ENCODE peak calls at places on chromosomes 4 and X, in six cellular contexts. L is choroid plexus epithelial cell, A is AG09309, N is heart right ventricle, D is bronchial epithelial cell, P is tibial nerve. U is an unnamed sample.

GRCh38 chr4:151242305-151242704 is 34.7 kb upstream of the PRSS48 start:
- DNase-seq in P (no peak), D (no peak), A (no peak), L (no peak), N (no peak), U (no peak)

GRCh38 chrX:115560211-115560977 is 580 bp upstream of the PLS3 start:
- DNase-seq in L (peak; percentile 52), D (peak; percentile 85), A (no peak), P (no peak), N (no peak), U (no peak)

GRCh38 chr4:113300384-113301011 is 251.0 kb downstream of the ANK2 start:
- DNase-seq in P (peak; percentile 36), N (no peak), D (peak; percentile 98), L (peak; percentile 91), A (peak; percentile 63), U (peak; percentile 50)

GRCh38 chr4:78902313-78902712 is 36.9 kb downstream of the PAQR3 start:
- DNase-seq in L (no peak), N (no peak), P (no peak), A (no peak), D (no peak), U (no peak)

GRCh38 chrX:129359269-129359668 is 164.0 kb downstream of the SMARCA1 start:
- DNase-seq in A (no peak), N (no peak), L (peak; percentile 9), P (no peak), D (peak; percentile 29), U (no peak)

GRCh38 chr4:89397464-89397863 is 89.9 kb upstream of the GPRIN3 start:
- DNase-seq in N (no peak), P (no peak), A (no peak), L (no peak), D (peak; percentile 2), U (no peak)

GRCh38 chr4:175238827-175239517 is 320.8 kb downstream of the ADAM29 start:
- DNase-seq in D (peak; percentile 84), N (no peak), A (no peak), P (no peak), L (no peak), U (no peak)

GRCh38 chr4:157992038-157992706 is 180.7 kb downstream of the GASK1B start:
- DNase-seq in P (peak; percentile 92), L (peak; percentile 91), A (peak; percentile 42), D (peak; percentile 73), N (no peak), U (peak; percentile 71)

GRCh38 chr4:4254179-4254578 is 6.2 kb upstream of the TMEM128 start:
- DNase-seq in L (no peak), P (no peak), A (no peak), N (no peak), D (no peak), U (no peak)

DNA sequence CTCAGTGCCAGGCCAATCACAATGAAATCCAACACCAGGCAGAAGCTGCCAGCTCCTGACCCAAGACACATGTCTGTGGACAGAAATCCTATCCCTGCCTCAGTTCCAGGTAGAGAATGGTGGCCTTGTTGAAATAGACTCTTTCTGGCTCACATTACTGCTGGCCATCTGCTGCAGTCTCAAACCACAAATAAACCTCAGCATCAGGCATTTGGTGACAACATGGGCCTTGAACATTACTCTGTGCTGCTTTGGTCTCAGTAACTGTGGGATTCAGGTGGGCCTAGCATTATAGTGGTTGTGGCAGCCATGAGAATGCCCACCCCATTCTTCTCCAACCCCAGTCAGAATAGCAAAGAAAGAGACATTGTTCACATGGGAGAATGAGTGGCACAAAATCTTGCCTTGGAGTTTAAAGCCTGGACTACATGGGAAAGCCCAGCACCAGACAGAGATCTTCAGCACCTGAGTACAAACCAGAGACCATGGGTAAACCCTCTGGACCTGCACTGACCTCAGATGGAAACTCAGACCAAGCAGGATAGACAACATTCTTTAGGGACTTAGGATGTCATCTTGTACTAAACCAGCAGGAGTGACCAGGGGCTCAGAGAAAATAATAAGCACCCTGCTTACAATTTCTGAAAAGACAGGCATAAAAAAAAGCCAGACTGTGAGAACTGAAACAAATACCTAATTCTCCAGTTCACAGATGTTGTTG is 50.4 kb upstream of the TRAM1L1 start:
- DNase-seq in P (no peak), L (no peak), D (no peak), N (no peak), A (no peak), U (no peak)
- TF ChIP-seq CTCF in P (no peak), L (no peak), D (no peak), N (no peak), A (no peak), U (no peak)

DNA sequence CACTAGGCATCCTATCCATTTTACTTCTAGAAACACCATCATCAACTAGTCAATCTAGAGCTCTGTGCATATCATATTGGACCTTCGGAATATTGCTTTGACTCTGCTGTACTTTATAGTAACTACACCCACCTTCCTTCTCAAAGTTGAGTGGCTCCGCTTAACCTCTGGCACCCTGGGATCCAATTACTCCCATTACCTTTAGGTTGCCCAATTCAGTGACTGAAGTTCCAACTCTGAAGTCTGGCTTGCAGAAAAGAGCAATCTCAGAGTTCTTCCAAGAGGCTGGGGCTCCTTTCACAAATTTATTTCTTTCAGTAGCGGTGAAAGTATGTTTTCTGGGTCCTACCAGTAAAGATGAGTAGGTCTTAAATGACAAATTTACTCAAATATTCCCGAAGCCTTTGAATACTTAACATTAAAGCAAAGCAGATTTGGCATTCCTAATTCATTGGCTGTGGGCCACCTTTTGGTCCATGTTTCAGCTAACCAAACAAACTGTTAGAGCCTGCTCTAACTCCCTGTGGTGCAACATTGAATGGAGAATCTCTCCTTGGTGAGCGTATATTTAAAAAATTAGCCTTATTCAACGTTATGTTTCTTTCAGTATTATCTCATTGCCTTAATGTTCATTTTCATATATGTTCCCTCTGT is 1215.8 kb downstream of the RAPGEF2 start:
- DNase-seq in D (no peak), L (peak; percentile 75), A (no peak), P (no peak), N (no peak), U (peak; percentile 79)
- H3K4me3 ChIP-seq in D (no peak overlapping the region), L (no peak overlapping the region), A (no peak overlapping the region), P (no peak overlapping the region), N (no peak overlapping the region), U (no peak overlapping the region)

GRCh38 chr4:154927126-154927525 is 146.1 kb downstream of the RBM46 start:
- DNase-seq in N (no peak), D (no peak), L (no peak), P (no peak), A (no peak), U (no peak)

DNA sequence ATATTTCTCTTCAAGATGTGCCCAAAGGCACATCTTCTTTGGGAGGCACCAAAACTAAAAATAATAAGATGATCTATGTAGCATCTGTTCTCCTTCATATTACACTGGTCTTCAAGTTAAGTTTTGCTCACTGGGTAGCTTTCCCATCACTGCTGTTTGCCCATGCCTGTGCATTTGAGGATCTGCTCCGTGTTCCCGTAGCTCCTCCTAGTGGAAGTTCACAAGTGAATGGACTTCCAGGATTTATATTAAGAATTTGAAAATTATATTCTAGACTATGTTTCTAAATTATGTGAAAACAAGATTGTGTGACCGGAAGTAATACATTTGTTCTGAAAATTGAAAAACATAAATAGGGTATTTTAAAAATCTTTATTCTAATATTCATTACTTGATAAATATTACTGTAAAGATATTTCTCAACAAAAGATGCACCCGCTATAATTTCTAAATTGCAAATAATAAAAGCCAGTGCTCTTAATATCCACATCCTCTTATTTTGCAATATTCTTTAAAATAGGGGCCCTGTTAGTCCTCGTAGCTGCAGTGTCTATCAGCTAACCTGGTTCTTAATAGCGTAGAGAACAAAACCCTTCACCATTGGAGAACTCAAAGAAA is 147.7 kb downstream of the RBM46 start:
- DNase-seq in L (peak; percentile 55), A (peak; percentile 29), D (peak; percentile 63), P (no peak), N (no peak), U (peak; percentile 20)
- TF ChIP-seq CTCF in L (peak; percentile 52), A (peak; percentile 66), D (peak; percentile 49), P (no peak), N (peak; percentile 13), U (peak; percentile 48)

DNA sequence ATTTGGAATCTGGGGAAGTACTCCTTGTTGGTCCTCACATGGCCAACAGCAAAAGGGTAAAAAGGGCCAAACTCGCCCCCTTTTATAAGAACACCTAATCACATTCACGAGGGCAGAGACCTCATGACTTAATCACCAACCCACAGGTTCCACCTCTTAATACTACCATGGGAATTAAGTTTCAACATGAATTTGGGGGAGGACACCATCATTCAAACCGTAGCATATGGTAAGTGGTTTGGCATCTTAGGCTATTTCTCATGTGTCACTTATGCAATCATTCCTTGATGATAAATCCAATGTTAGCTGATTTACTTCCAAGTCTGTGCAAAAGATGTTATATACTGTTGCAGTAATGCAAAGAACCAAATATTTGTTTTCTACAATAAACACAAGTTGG is 302.9 kb upstream of the FAM241A start:
- DNase-seq in A (no peak), D (peak; percentile 31), P (no peak), L (no peak), N (no peak), U (no peak)
- H3K4me3 ChIP-seq in A (no peak overlapping the region), D (no peak overlapping the region), P (no peak overlapping the region), L (no peak overlapping the region), N (no peak overlapping the region), U (no peak overlapping the region)

GRCh38 chrX:100650841-100651240 is 6.8 kb downstream of the SRPX2 start:
- DNase-seq in A (no peak), L (no peak), P (no peak), N (no peak), D (no peak), U (no peak)

GRCh38 chrX:100652266-100652665 is 8.3 kb downstream of the SRPX2 start:
- DNase-seq in D (no peak), N (no peak), L (no peak), A (no peak), P (no peak), U (no peak)

GRCh38 chrX:100648601-100649417 is 4.8 kb downstream of the SRPX2 start:
- DNase-seq in L (peak; percentile 95), D (peak; percentile 54), A (no peak), P (no peak), N (no peak), U (peak; percentile 43)

GRCh38 chrX:100647739-100648138 is 3.7 kb downstream of the SRPX2 start:
- DNase-seq in L (peak; percentile 57), D (no peak), N (no peak), A (no peak), P (no peak), U (no peak)

DNA sequence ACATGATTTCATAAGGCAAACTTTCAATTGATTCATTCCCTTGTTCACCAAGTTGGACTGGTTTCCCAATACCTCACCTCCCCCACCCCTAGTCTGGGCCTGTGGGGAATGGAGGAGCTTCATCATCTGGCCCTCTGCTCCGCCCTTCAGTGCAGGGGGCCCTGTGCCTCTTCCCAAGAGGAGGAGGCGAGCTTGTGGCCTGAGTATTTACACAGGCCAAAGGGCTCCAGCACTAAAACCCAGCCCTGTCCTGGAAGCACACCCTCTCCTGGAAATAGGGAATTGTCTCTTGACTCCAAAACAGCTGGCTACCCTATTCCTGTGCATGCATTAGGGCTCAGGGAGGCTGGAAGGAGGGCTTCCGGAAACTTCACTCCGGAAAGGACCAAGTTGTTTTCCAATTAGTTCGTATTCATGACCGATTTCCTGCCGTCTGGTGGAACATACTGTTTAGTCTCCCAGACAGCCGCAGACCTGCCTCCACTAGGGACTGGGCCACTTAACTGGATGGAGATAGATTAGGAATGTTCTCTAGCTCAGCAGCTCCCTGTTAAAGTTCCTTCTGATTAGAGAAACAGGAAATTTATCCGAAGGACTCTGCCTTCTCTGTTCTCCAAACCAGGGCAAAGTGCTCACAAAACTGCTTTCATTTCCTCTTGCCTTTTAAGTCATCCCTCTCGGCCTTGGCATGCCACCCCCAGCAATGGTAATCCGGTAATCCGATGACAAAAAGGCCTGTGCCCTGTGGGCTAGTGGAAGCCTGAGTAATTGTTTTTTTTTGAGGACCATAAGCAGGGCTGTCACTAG is 5.8 kb downstream of the SRPX2 start:
- DNase-seq in N (peak; percentile 38), A (peak; percentile 75), L (peak; percentile 95), P (peak; percentile 79), D (peak; percentile 81), U (peak; percentile 59)
- TF ChIP-seq CTCF in N (no peak), A (no peak), L (peak; percentile 1), P (no peak), D (no peak), U (no peak)

U was measured in astrocyte of the cerebellum.